ENCODE peak calls at places on chromosomes 13 and 19, in seven cellular contexts. F is mammary epithelial cell, W is left lung, C is Calu3, J is bronchial epithelial cell, I is progenitor cell of endocrine pancreas, U is GM23338. O is an unnamed sample.

GRCh38 chr13:64239372-64239771 is 2823.7 kb upstream of the PCDH20 start:
- DNase-seq in F (no peak), W (no peak), C (no peak), J (peak; percentile 2), I (no peak), U (peak; percentile 8), O (no peak)

GRCh38 chr13:111219306-111219705 is 101.1 kb upstream of the TEX29 start:
- DNase-seq in F (peak; percentile 12), W (no peak), C (no peak), J (no peak), I (no peak), U (no peak), O (no peak)

GRCh38 chr19:21468791-21469190 is 36.6 kb upstream of the ZNF429 start:
- DNase-seq in F (no peak), W (no peak), C (no peak), J (no peak), I (no peak), U (peak; percentile 66), O (peak; percentile 31)

GRCh38 chr13:77415253-77416127 is 88.6 kb upstream of the MYCBP2 start:
- DNase-seq in F (no peak), W (no peak), C (no peak), J (peak; percentile 15), I (no peak), U (no peak), O (no peak)

GRCh38 chr13:38688674-38689073 is 1.8 kb downstream of the FREM2 start:
- DNase-seq in F (no peak), W (no peak), C (no peak), J (no peak), I (no peak), U (no peak), O (no peak)

GRCh38 chr13:48231948-48232347 is 1.1 kb upstream of the ITM2B start:
- DNase-seq in F (no peak), W (no peak), C (no peak), J (no peak), I (no peak), U (no peak), O (no peak)

GRCh38 chr19:14476663-14477401 is 1.7 kb upstream of the PTGER1 start:
- DNase-seq in F (peak; percentile 71), W (no peak), C (no peak), J (peak; percentile 76), I (no peak), U (no peak), O (no peak)

GRCh38 chr13:47800593-47800992 is 200.5 kb downstream of the SUCLA2 start:
- DNase-seq in F (no peak), W (no peak), C (no peak), J (no peak), I (no peak), U (no peak), O (no peak)

GRCh38 chr19:41219924-41220567 is 1.0 kb downstream of the AXL start:
- DNase-seq in F (peak; percentile 14), W (no peak), C (peak; percentile 13), J (no peak), I (no peak), U (peak; percentile 17), O (no peak)

GRCh38 chr19:6279931-6280591 is at the start of gene MLLT1:
- DNase-seq in F (peak; percentile 97), W (peak; percentile 97), C (peak; percentile 95), J (peak; percentile 80), I (peak; percentile 95), U (peak; percentile 97), O (peak; percentile 97)

GRCh38 chr19:41226053-41226873 is 7.2 kb downstream of the AXL start:
- DNase-seq in F (no peak), W (peak; percentile 59), C (peak; percentile 95), J (peak; percentile 30), I (peak; percentile 46), U (peak; percentile 81), O (peak; percentile 76)

GRCh38 chr13:33639640-33640080 is 178.3 kb upstream of the RFC3 start:
- DNase-seq in F (peak; percentile 69), W (no peak), C (no peak), J (peak; percentile 72), I (no peak), U (no peak), O (no peak)

GRCh38 chr19:16849168-16849567 is 20.0 kb downstream of the SIN3B start:
- DNase-seq in F (no peak), W (no peak), C (no peak), J (peak; percentile 83), I (no peak), U (no peak), O (no peak)

GRCh38 chr19:7833225-7834156 is 3.5 kb downstream of the EVI5L start:
- DNase-seq in F (peak; percentile 57), W (peak; percentile 86), C (peak; percentile 74), J (peak; percentile 88), I (no peak), U (no peak), O (no peak)

GRCh38 chr13:24802074-24802473 is 38.1 kb downstream of the RNF17 start:
- DNase-seq in F (peak; percentile 39), W (no peak), C (peak; percentile 60), J (peak; percentile 14), I (no peak), U (no peak), O (no peak)

GRCh38 chr19:17471410-17472125 is 1.2 kb downstream of the SLC27A1 start:
- DNase-seq in F (no peak), W (no peak), C (no peak), J (no peak), I (no peak), U (peak; percentile 42), O (no peak)

GRCh38 chr19:34350161-34350561 is 14.8 kb upstream of the GPI start:
- DNase-seq in F (no peak), W (no peak), C (no peak), J (no peak), I (no peak), U (no peak), O (no peak)

GRCh38 chr13:94247890-94248289 is 231.6 kb downstream of the DCT start:
- DNase-seq in F (peak; percentile 23), W (no peak), C (no peak), J (no peak), I (no peak), U (no peak), O (no peak)

GRCh38 chr19:19399733-19400438 is 5.6 kb upstream of the GATAD2A start:
- DNase-seq in F (no peak), W (no peak), C (no peak), J (no peak), I (no peak), U (no peak), O (no peak)

GRCh38 chr19:10379880-10380310 is 477 bp downstream of the TYK2 start:
- DNase-seq in F (no peak), W (no peak), C (no peak), J (no peak), I (no peak), U (no peak), O (no peak)

GRCh38 chr19:4369109-4369887 is 25.9 kb downstream of the MPND start:
- DNase-seq in F (peak; percentile 94), W (peak; percentile 84), C (peak; percentile 38), J (peak; percentile 80), I (no peak), U (peak; percentile 47), O (no peak)

GRCh38 chr13:40206241-40207109 is 460.0 kb downstream of the FOXO1 start:
- DNase-seq in F (peak; percentile 98), W (no peak), C (peak; percentile 64), J (peak; percentile 100), I (no peak), U (no peak), O (no peak)

GRCh38 chr19:5622465-5623396 is at the start of the genes SAFB and SAFB2:
- DNase-seq in F (peak; percentile 99), W (peak; percentile 100), C (peak; percentile 96), J (peak; percentile 99), I (peak; percentile 99), U (peak; percentile 99), O (peak; percentile 100)

GRCh38 chr13:29457299-29457698 is 138.2 kb downstream of the SLC7A1 start:
- DNase-seq in F (peak; percentile 90), W (no peak), C (no peak), J (peak; percentile 96), I (no peak), U (no peak), O (no peak)

DNA sequence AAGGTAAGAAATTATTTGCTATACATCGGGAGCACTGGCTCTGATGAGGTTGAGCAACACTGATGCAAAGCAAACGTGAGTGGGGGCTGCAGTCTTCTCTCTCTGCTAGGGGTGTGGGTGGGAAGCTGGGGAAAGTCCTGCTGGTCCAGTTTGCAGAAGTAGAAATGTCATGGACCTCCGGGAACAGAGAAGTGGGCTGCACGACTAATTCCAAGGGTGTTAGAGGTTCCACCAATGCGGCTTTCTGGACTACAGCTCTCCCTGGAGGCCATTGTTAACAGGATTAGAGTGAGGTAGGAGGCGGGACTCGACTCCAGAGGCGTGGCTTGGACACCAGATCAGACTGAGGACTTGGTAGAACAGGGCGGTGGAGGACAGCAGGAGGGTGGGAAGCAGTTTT is 5.7 kb upstream of the FBXO27 start:
- DNase-seq in F (peak; percentile 49), W (no peak), C (peak; percentile 69), J (peak; percentile 67), I (no peak), U (peak; percentile 89), O (no peak)
- TF ChIP-seq CTCF in F (peak; percentile 65), W (no peak), C (no peak), J (peak; percentile 54), I (peak; percentile 13), U (peak; percentile 33), O (no peak)

GRCh38 chr13:51935326-51936171 is 73.8 kb downstream of the CCDC70 start:
- DNase-seq in F (peak; percentile 19), W (no peak), C (peak; percentile 21), J (peak; percentile 20), I (peak; percentile 20), U (peak; percentile 72), O (no peak)
- TF ChIP-seq CTCF in F (peak; percentile 62), W (no peak), C (no peak), J (peak; percentile 68), I (peak; percentile 63), U (peak; percentile 53), O (peak; percentile 58)

GRCh38 chr19:49915271-49915670 is 13.7 kb upstream of the ATF5 start:
- DNase-seq in F (no peak), W (no peak), C (no peak), J (no peak), I (no peak), U (no peak), O (no peak)
- TF ChIP-seq CTCF in F (peak; percentile 22), W (no peak), C (no peak), J (no peak), I (peak; percentile 19), U (peak; percentile 46), O (peak; percentile 49)

GRCh38 chr13:73242515-73243015 is 183.8 kb downstream of the KLF5 start:
- DNase-seq in F (no peak), W (no peak), C (no peak), J (no peak), I (no peak), U (no peak), O (no peak)
- TF ChIP-seq CTCF in F (no peak), W (no peak), C (no peak), J (no peak), I (no peak), U (no peak), O (no peak)

O was measured in type B pancreatic cell.